ENCODE peak calls at places on chromosome 4, in five cellular contexts. U is H1, X is NCI-H1092 treated with DMSO at 0.1 percent for 48 hours, E is germinal center, H is HuH-7.5. I is an unnamed sample.

GRCh38 chr4:174138616-174139015 is 144.9 kb downstream of the FBXO8 start:
- DNase-seq in U (no peak), X (no peak), E (no peak), H (no peak), I (no peak)

GRCh38 chr4:68180858-68181531 is 51.3 kb upstream of the TMPRSS11F start:
- DNase-seq in U (no peak), X (no peak), E (no peak), H (no peak), I (no peak)

GRCh38 chr4:10157478-10158354 is 41.1 kb upstream of the WDR1 start:
- DNase-seq in U (peak), X (peak), E (peak), H (peak), I (peak)

GRCh38 chr4:77170926-77171325 is 13.9 kb downstream of the CCNG2 start:
- DNase-seq in U (no peak), X (no peak), E (no peak), H (no peak), I (no peak)

GRCh38 chr4:27128431-27128830 is 267.8 kb downstream of the STIM2 start:
- DNase-seq in U (no peak), X (no peak), E (no peak), H (no peak), I (no peak)

GRCh38 chr4:165867961-165868360 is 5.1 kb upstream of the TLL1 start:
- DNase-seq in U (no peak), X (no peak), E (no peak), H (no peak), I (no peak)

GRCh38 chr4:157217708-157218107 is 2.8 kb upstream of the GRIA2 start:
- DNase-seq in U (no peak), X (peak), E (no peak), H (no peak), I (peak)

GRCh38 chr4:140052050-140052449 is 101.9 kb downstream of the MAML3 start:
- DNase-seq in U (no peak), X (peak), E (peak), H (no peak), I (peak)

GRCh38 chr4:124202106-124202505 is 510.4 kb downstream of the ANKRD50 start:
- DNase-seq in U (no peak), X (no peak), E (no peak), H (no peak), I (no peak)

GRCh38 chr4:153427363-153428071 is 38.6 kb upstream of the TMEM131L start:
- DNase-seq in U (no peak), X (no peak), E (peak), H (no peak), I (no peak)

GRCh38 chr4:137032242-137032641 is 500.1 kb downstream of the PCDH18 start:
- DNase-seq in U (no peak), X (peak), E (no peak), H (no peak), I (peak)

GRCh38 chr4:53015681-53016080 is 153.6 kb downstream of the RASL11B start:
- DNase-seq in U (peak), X (peak), E (no peak), H (no peak), I (peak)